ENCODE peak calls at places on chromosomes 2 and 18, in six cellular contexts. One of them, this sample, is unnamed.

GRCh38 chr2:49210191-49210590 is 55.9 kb upstream of the FSHR start:
- DNase-seq in fibroblast of the aortic adventitia: no peak
- DNase-seq in NCI-H146: peak
- DNase-seq in HFF-Myc: no peak
- DNase-seq in epithelial cell of proximal tubule: no peak
- DNase-seq in SIG-M5: no peak
- DNase-seq in this sample: no peak

GRCh38 chr18:56627991-56628390 is 10.4 kb downstream of the TXNL1 start:
- DNase-seq in fibroblast of the aortic adventitia: no peak
- DNase-seq in NCI-H146: no peak
- DNase-seq in HFF-Myc: no peak
- DNase-seq in epithelial cell of proximal tubule: no peak
- DNase-seq in SIG-M5: no peak
- DNase-seq in this sample: no peak

GRCh38 chr2:121469361-121469760 is 61.3 kb upstream of the RNU4ATAC start:
- DNase-seq in fibroblast of the aortic adventitia: no peak
- DNase-seq in NCI-H146: no peak
- DNase-seq in HFF-Myc: no peak
- DNase-seq in epithelial cell of proximal tubule: no peak
- DNase-seq in SIG-M5: no peak
- DNase-seq in this sample: no peak

GRCh38 chr2:233032551-233033320 is at the start of gene NEU2:
- DNase-seq in fibroblast of the aortic adventitia: peak
- DNase-seq in NCI-H146: no peak
- DNase-seq in HFF-Myc: no peak
- DNase-seq in epithelial cell of proximal tubule: no peak
- DNase-seq in SIG-M5: no peak
- DNase-seq in this sample: no peak

GRCh38 chr2:184769038-184769437 is 170.7 kb downstream of the ZNF804A start:
- DNase-seq in fibroblast of the aortic adventitia: peak
- DNase-seq in NCI-H146: no peak
- DNase-seq in HFF-Myc: no peak
- DNase-seq in epithelial cell of proximal tubule: no peak
- DNase-seq in SIG-M5: no peak
- DNase-seq in this sample: no peak

GRCh38 chr2:16763493-16763899 is 97.9 kb upstream of the CYRIA start:
- DNase-seq in fibroblast of the aortic adventitia: no peak
- DNase-seq in NCI-H146: no peak
- DNase-seq in HFF-Myc: no peak
- DNase-seq in epithelial cell of proximal tubule: no peak
- DNase-seq in SIG-M5: peak
- DNase-seq in this sample: no peak

GRCh38 chr2:239579524-239580198 is 178.8 kb upstream of the HDAC4 start:
- DNase-seq in fibroblast of the aortic adventitia: no peak
- DNase-seq in NCI-H146: no peak
- DNase-seq in HFF-Myc: no peak
- DNase-seq in epithelial cell of proximal tubule: no peak
- DNase-seq in SIG-M5: no peak
- DNase-seq in this sample: no peak

GRCh38 chr2:887639-888038 is 63.0 kb upstream of the SNTG2 start:
- DNase-seq in fibroblast of the aortic adventitia: no peak
- DNase-seq in NCI-H146: no peak
- DNase-seq in HFF-Myc: no peak
- DNase-seq in epithelial cell of proximal tubule: no peak
- DNase-seq in SIG-M5: no peak
- DNase-seq in this sample: no peak

GRCh38 chr2:64641585-64641984 is 12.1 kb downstream of the SERTAD2 start:
- DNase-seq in fibroblast of the aortic adventitia: no peak
- DNase-seq in NCI-H146: peak
- DNase-seq in HFF-Myc: no peak
- DNase-seq in epithelial cell of proximal tubule: no peak
- DNase-seq in SIG-M5: no peak
- DNase-seq in this sample: no peak

GRCh38 chr2:75637568-75637967 is 9.0 kb upstream of the MRPL19 start:
- DNase-seq in fibroblast of the aortic adventitia: no peak
- DNase-seq in NCI-H146: peak
- DNase-seq in HFF-Myc: no peak
- DNase-seq in epithelial cell of proximal tubule: no peak
- DNase-seq in SIG-M5: no peak
- DNase-seq in this sample: no peak

This sample was measured in effector memory CD8-positive, alpha-beta T cell.